ENCODE peak calls at places on chromosomes 12 and 14, in four cellular contexts. Q is SK-N-SH; O is CD4-positive, alpha-beta T cell; X is GM13976. W is an unnamed sample.
A peak's percentile ranks its signal among the peaks of the same experiment; 100 is the strongest.

GRCh38 chr12:62802981-62803380 is 132.0 kb downstream of the PPM1H start:
- DNase-seq in Q (no peak), O (no peak), X (no peak), W (no peak)

GRCh38 chr12:47238665-47239064 is 158.9 kb upstream of the AMIGO2 start:
- DNase-seq in Q (no peak), O (no peak), X (no peak), W (no peak)

GRCh38 chr14:92539875-92540274 is 26.3 kb downstream of the RIN3 start:
- DNase-seq in Q (no peak), O (no peak), X (no peak), W (no peak)

GRCh38 chr12:91767237-91767636 is 378.4 kb downstream of the BTG1 start:
- DNase-seq in Q (no peak), O (no peak), X (no peak), W (no peak)

GRCh38 chr12:74780458-74781241 is 243.0 kb downstream of the ATXN7L3B start:
- DNase-seq in Q (no peak), O (no peak), X (no peak), W (peak; percentile 35)

GRCh38 chr14:89618821-89619551 is 202.0 kb upstream of the FOXN3 start:
- DNase-seq in Q (peak; percentile 96), O (peak; percentile 35), X (peak; percentile 84), W (peak; percentile 57)

GRCh38 chr12:85130631-85131030 is 94.5 kb downstream of the LRRIQ1 start:
- DNase-seq in Q (no peak), O (no peak), X (no peak), W (no peak)

GRCh38 chr12:112368856-112369255 is 13.4 kb downstream of the HECTD4 start:
- DNase-seq in Q (no peak), O (no peak), X (no peak), W (no peak)

GRCh38 chr12:81450920-81451739 is 308.0 kb downstream of the PPFIA2 start:
- DNase-seq in Q (peak; percentile 56), O (no peak), X (no peak), W (peak; percentile 76)
- TF ChIP-seq CTCF in Q (peak; percentile 76), O (no peak), X (peak; percentile 43), W (peak; percentile 41)

GRCh38 chr12:94049718-94050117 is 98.7 kb upstream of the PLXNC1 start:
- DNase-seq in Q (peak; percentile 27), O (no peak), X (no peak), W (no peak)
- TF ChIP-seq CTCF in Q (no peak), O (no peak), X (no peak), W (no peak)

DNA sequence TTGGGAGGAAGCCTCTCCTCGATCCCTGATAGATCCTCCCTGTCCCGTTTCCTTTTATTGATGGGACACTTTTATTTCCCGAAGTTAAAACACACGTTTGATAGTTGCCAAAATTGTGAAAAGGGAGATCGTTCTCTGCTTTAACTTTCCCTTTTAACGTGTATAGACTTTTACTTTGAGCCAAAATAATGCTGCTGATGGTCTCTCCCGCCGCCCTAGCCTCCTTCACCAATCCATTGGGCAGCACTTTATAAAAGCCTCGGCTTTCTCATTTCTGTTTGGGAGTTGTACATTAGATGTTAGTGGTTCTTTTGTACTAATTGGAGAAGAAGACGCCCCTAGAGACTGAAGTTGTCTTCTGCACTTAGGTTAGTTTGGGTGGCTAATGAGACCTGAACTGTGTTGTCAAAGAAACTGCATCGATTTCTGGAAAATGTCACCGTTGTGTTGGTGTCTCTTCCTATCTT is 1.4 kb downstream of the TMTC2 start:
- DNase-seq in Q (peak; percentile 15), O (no peak), X (peak; percentile 27), W (peak; percentile 16)
- TF ChIP-seq CTCF in Q (peak; percentile 37), O (no peak), X (no peak), W (no peak)

DNA sequence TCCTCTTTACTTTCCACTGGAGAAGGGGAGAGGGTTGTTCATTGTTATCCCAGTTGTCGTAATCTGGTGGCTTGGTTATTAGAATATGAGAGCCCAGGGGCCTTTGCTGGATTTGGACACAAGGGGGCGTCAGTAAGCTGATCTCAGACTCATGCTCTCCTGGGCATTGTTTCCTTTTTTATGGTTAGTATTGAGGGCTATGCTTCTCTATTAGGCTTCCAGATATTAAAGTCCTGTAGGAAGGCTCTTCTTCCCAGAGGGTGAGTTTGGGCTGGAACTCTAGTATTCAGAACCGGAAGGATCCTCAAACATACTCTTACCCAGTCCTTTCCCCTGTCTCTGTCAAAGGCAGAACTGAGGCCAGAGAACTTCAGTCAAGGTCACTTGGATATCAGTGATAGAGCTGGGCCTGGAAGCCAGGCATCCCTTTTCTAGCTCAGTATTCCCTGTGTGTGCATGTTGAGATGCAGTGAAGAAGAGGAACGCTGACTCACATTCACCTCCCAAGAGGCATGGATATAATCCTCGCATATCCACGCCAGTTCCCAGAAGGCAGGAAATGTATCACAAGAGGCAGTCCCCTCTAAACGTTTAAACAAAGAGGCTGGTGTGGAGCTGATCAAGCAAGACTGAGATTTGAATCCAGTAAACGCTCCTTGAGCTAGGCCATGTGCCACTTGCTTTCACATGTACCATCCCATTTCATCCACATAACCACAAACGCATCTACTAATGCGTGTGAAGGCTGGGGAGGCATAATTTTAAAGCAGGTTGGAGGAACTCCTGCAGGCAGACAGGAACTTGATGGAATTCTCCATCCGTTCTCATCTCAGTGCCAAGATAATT is 41.6 kb downstream of the UBE3B start:
- DNase-seq in Q (peak; percentile 81), O (peak; percentile 42), X (peak; percentile 72), W (peak; percentile 69)
- TF ChIP-seq CTCF in Q (peak; percentile 93), O (peak; percentile 72), X (peak; percentile 43), W (peak; percentile 78)

DNA sequence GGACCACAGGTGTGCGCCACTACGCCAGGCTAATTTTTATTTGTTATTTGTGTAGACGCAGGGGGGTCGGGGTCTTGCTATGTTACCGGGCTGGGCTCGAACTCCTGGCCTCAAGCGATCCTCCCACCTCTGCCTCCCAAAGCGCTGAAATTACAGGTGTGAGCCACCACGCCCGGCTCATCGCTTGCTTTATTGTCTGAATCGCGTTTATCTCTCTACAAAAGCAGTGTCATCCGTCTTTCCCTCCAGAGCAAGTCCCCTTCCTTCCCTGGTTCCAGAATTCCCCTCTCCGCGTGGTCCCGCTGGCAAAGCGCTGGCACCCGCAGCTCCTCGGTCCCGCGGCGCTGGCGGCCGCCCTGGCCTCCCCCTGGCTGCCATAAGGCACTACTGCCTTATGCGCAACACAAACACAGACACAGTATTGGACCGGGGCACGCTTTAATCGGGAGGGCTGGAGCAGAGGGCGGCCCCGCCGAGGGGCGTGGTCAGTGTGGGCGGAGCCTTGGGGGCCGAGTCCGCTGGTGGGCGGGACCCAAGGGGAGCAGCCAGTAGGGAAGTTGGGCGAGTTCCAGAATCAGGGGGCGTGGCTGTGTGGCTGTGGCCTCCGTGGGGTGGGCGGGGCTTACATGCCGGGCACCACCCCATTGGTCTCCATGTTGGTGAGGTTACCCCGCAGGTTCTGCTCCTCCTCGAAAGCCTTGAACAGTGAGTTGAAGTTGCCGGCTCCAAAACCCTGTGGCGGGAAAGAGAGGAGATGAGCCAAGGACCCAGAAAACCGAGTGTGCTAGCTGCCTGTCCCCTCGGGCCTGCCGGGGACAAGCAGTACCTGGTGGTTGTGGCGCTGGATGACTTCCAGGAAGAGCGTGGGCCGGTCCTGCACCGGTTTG is 19.3 kb downstream of the HPD start:
- DNase-seq in Q (peak; percentile 99), O (peak; percentile 100), X (peak; percentile 100), W (peak; percentile 98)
- TF ChIP-seq CTCF in Q (peak; percentile 40), O (peak; percentile 54), X (no peak), W (no peak)

GRCh38 chr12:105262461-105263184 is 26.6 kb upstream of the APPL2 start:
- DNase-seq in Q (no peak), O (no peak), X (no peak), W (no peak)
- TF ChIP-seq CTCF in Q (no peak), O (no peak), X (no peak), W (no peak)